ENCODE peak calls at places on chromosomes 4 and X, in five cellular contexts. V is cerebellar cortex, G is stromal cell of bone marrow, A is NCI-H1436, Q is lower lobe of right lung. J is an unnamed sample.

GRCh38 chr4:78446607-78447006 is 105.0 kb upstream of the ANXA3 start:
- DNase-seq in A (no peak), Q (no peak), G (no peak), V (no peak), J (no peak)

GRCh38 chr4:3862640-3863420 is 96.6 kb downstream of the ADRA2C start:
- DNase-seq in V (no peak), Q (peak; percentile 45), A (peak; percentile 15), G (no peak), J (no peak)

GRCh38 chr4:146333187-146333894 is 119.0 kb downstream of the REELD1 start:
- DNase-seq in A (no peak), G (peak; percentile 19), Q (no peak), V (no peak), J (peak; percentile 70)

GRCh38 chr4:34516524-34516923 is 1727.8 kb downstream of the ARAP2 start:
- DNase-seq in Q (no peak), V (no peak), G (no peak), A (no peak), J (no peak)

GRCh38 chr4:59971952-59972351 is 1228.2 kb upstream of the ADGRL3 start:
- DNase-seq in A (no peak), Q (no peak), V (no peak), G (no peak), J (no peak)

GRCh38 chrX:130018143-130018542 is 35.7 kb downstream of the BCORL1 start:
- DNase-seq in V (no peak), Q (no peak), A (no peak), G (no peak), J (no peak)

GRCh38 chr4:107853444-107854325 is 29.0 kb downstream of the SGMS2 start:
- DNase-seq in G (peak; percentile 45), Q (no peak), V (no peak), A (no peak), J (peak; percentile 37)

GRCh38 chr4:2402453-2402852 is 16.0 kb downstream of the ZFYVE28 start:
- DNase-seq in A (no peak), G (no peak), Q (no peak), V (peak; percentile 67), J (no peak)

GRCh38 chr4:110616162-110617062 is 6.5 kb downstream of the PITX2 start:
- DNase-seq in V (no peak), G (no peak), A (no peak), Q (no peak), J (no peak)

GRCh38 chr4:88015659-88016295 is 8.3 kb downstream of the PKD2 start:
- DNase-seq in G (no peak), V (no peak), Q (no peak), A (no peak), J (no peak)

GRCh38 chr4:151939670-151940069 is 178.9 kb upstream of the GATB start:
- DNase-seq in V (peak; percentile 64), Q (no peak), A (no peak), G (no peak), J (no peak)

GRCh38 chrX:10015711-10016515 is 48.8 kb downstream of the CLDN34 start:
- DNase-seq in A (no peak), G (no peak), Q (peak; percentile 59), V (peak; percentile 24), J (peak; percentile 16)

GRCh38 chr4:6875431-6875831 is 34.2 kb upstream of the TBC1D14 start:
- DNase-seq in Q (peak; percentile 84), V (no peak), G (no peak), A (no peak), J (no peak)

GRCh38 chr4:1371151-1371830 is 24.3 kb downstream of the UVSSA start:
- DNase-seq in Q (peak; percentile 21), G (no peak), A (no peak), V (no peak), J (no peak)

GRCh38 chrX:148385471-148385870 is 114.9 kb upstream of the AFF2 start:
- DNase-seq in V (peak; percentile 69), G (no peak), Q (no peak), A (no peak), J (no peak)

GRCh38 chr4:75376543-75376942 is 137.7 kb downstream of the RCHY1 start:
- DNase-seq in G (no peak), V (no peak), Q (no peak), A (no peak), J (no peak)

GRCh38 chrX:70219938-70220764 is 14.3 kb upstream of the AWAT1 start:
- DNase-seq in G (peak; percentile 24), A (peak; percentile 18), Q (no peak), V (no peak), J (peak; percentile 3)

GRCh38 chr4:68717999-68718398 is 47.5 kb upstream of the UGT2B15 start:
- DNase-seq in V (no peak), Q (no peak), A (no peak), G (no peak), J (no peak)

GRCh38 chr4:25098964-25099843 is 61.0 kb downstream of the SEPSECS start:
- DNase-seq in V (peak; percentile 38), A (no peak), Q (no peak), G (peak; percentile 59), J (no peak)

GRCh38 chr4:5888222-5888701 is 4.6 kb downstream of the CRMP1 start:
- DNase-seq in G (no peak), V (no peak), Q (no peak), A (peak; percentile 54), J (no peak)

GRCh38 chrX:51148848-51149247 is 183.8 kb upstream of the NUDT10 start:
- DNase-seq in V (peak; percentile 42), A (no peak), Q (no peak), G (no peak), J (no peak)

GRCh38 chr4:37967749-37968148 is 7.6 kb downstream of the PTTG2 start:
- DNase-seq in A (no peak), G (peak; percentile 27), V (no peak), Q (no peak), J (no peak)

GRCh38 chr4:46648088-46648744 is 258.3 kb upstream of the GABRA2 start:
- DNase-seq in Q (no peak), A (peak; percentile 16), V (peak; percentile 16), G (no peak), J (peak; percentile 29)

GRCh38 chr4:159229164-159229563 is 126.3 kb downstream of the RAPGEF2 start:
- DNase-seq in G (no peak), Q (no peak), V (no peak), A (no peak), J (no peak)

GRCh38 chrX:154412468-154412867 is 1.1 kb downstream of the TAFAZZIN start:
- DNase-seq in G (no peak), A (no peak), Q (peak; percentile 56), V (no peak), J (no peak)

GRCh38 chrX:6729581-6729980 is 194.7 kb upstream of the VCX3A start:
- DNase-seq in A (no peak), Q (no peak), V (no peak), G (no peak), J (no peak)